ENCODE peak calls at places on chromosomes 7 and 10, in four cellular contexts. I is fibroblast of mammary gland, K is sigmoid colon, C is coronary artery. A is an unnamed sample.

GRCh38 chr7:159211540-159212182 is 67.0 kb upstream of the VIPR2 start:
- DNase-seq in C (no peak), K (no peak), I (no peak), A (no peak)

GRCh38 chr7:2645274-2645868 is 13.6 kb downstream of the TTYH3 start:
- DNase-seq in K (no peak), I (no peak), C (no peak), A (no peak)

GRCh38 chr10:51895209-51895608 is 195.8 kb upstream of the CSTF2T start:
- DNase-seq in K (peak; percentile 69), C (peak; percentile 90), I (peak; percentile 94), A (no peak)

GRCh38 chr7:116588641-116589594 is 64.1 kb downstream of the CAV1 start:
- DNase-seq in I (peak; percentile 77), K (no peak), C (no peak), A (no peak)

GRCh38 chr7:42618649-42619315 is 293.1 kb downstream of the C7orf25 start:
- DNase-seq in K (no peak), I (no peak), C (no peak), A (no peak)

GRCh38 chr10:98357208-98357836 is 57.7 kb downstream of the PYROXD2 start:
- DNase-seq in K (no peak), C (no peak), I (peak; percentile 90), A (no peak)

GRCh38 chr10:1732501-1733123 is 4.7 kb downstream of the ADARB2 start:
- DNase-seq in C (no peak), K (no peak), I (no peak), A (no peak)

GRCh38 chr10:114767589-114768393 is 53.8 kb upstream of the FHIP2A start:
- DNase-seq in I (no peak), C (no peak), K (no peak), A (no peak)

GRCh38 chr7:88141025-88141424 is 78.8 kb downstream of the SRI start:
- DNase-seq in K (no peak), I (no peak), C (no peak), A (no peak)

GRCh38 chr10:32687546-32687945 is 241.6 kb downstream of the CCDC7 start:
- DNase-seq in C (no peak), I (no peak), K (no peak), A (no peak)

GRCh38 chr7:96526492-96526891 is 183.2 kb downstream of the SEM1 start:
- DNase-seq in C (no peak), K (no peak), I (no peak), A (no peak)

GRCh38 chr7:4026941-4027340 is 655.2 kb upstream of the FOXK1 start:
- DNase-seq in C (peak; percentile 57), I (no peak), K (no peak), A (no peak)

GRCh38 chr7:136687693-136688322 is 180.6 kb upstream of the CHRM2 start:
- DNase-seq in C (no peak), I (peak; percentile 9), K (no peak), A (no peak)

GRCh38 chr7:108650487-108650886 is 80.8 kb downstream of the DNAJB9 start:
- DNase-seq in C (no peak), I (peak; percentile 39), K (no peak), A (no peak)

GRCh38 chr10:27558612-27559020 is 54.5 kb downstream of the RAB18 start:
- DNase-seq in I (peak; percentile 76), C (no peak), K (no peak), A (no peak)

GRCh38 chr7:31258391-31258790 is 82.1 kb downstream of the NEUROD6 start:
- DNase-seq in K (no peak), C (no peak), I (no peak), A (no peak)
- TF ChIP-seq CTCF in K (no peak), C (no peak), I (no peak), A (no peak)

GRCh38 chr10:77692782-77693181 is 55.2 kb upstream of the KCNMA1 start:
- DNase-seq in C (no peak), K (no peak), I (peak; percentile 27), A (no peak)
- TF ChIP-seq CTCF in C (no peak), K (no peak), I (peak; percentile 13), A (peak; percentile 36)

DNA sequence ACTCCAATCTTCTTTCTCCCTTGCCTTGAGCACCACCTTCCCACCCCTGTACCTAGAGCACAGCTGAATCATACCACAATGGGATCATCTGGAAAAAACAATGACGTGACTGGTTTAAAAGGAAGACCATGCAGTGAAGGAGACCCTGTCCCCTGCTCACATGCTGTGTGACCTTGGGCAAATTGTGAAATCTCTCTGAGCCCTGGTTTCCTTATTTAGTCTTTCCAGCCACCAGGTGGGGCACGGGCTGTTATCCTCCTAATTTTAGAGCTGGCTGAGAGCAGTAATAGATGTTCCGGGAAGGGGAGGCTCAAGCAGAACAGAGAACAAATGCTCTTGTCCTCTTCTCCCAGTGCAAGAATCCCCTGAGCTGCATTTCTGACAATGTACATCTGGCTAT is 198.3 kb downstream of the RPS24 start:
- DNase-seq in I (peak; percentile 43), K (no peak), C (no peak), A (no peak)
- TF ChIP-seq CTCF in I (peak; percentile 45), K (peak; percentile 44), C (no peak), A (peak; percentile 72)

GRCh38 chr7:132049462-132050304 is 493.3 kb upstream of the PODXL start:
- DNase-seq in I (peak; percentile 31), C (peak; percentile 11), K (no peak), A (no peak)
- TF ChIP-seq CTCF in I (peak; percentile 75), C (no peak), K (no peak), A (peak; percentile 75)

DNA sequence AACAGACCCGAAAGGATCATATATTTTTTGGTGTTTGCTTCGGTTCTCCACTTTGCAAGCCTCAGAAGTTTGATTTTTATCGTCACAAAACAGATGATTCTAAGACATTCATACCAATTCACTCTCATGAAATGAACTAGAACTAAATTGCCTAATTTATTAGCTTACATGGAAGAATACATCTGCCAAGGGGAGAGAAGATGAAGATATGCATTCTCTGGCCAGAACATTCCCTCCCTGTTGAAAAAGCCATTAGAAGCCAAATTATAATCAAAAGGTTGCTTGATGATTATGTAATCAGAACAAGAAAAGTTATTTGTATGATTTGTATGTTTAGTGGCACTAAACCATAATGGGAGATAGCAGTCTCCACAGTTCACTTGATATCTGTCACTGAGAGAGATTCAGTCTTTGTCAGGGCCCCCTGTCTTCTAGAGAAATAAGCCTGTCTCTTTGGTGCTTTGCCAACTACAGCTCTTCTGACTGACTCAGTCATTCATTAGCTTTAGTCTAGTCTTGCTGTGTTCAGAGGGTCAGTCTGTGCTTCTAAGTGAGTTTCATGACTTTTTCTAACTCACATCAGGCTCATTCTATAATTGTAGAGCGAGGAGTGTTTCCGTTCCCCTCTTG is 95.3 kb upstream of the GNAI1 start:
- DNase-seq in I (no peak), K (no peak), C (no peak), A (no peak)
- TF ChIP-seq CTCF in I (no peak), K (no peak), C (no peak), A (no peak)

GRCh38 chr10:128267581-128267980 is 141.4 kb upstream of the MKI67 start:
- DNase-seq in C (no peak), K (no peak), I (no peak), A (no peak)

GRCh38 chr10:128263891-128264688 is 137.9 kb upstream of the MKI67 start:
- DNase-seq in I (peak; percentile 51), K (peak; percentile 76), C (no peak), A (no peak)

GRCh38 chr10:128265596-128265995 is 139.4 kb upstream of the MKI67 start:
- DNase-seq in K (no peak), C (no peak), I (no peak), A (no peak)

DNA sequence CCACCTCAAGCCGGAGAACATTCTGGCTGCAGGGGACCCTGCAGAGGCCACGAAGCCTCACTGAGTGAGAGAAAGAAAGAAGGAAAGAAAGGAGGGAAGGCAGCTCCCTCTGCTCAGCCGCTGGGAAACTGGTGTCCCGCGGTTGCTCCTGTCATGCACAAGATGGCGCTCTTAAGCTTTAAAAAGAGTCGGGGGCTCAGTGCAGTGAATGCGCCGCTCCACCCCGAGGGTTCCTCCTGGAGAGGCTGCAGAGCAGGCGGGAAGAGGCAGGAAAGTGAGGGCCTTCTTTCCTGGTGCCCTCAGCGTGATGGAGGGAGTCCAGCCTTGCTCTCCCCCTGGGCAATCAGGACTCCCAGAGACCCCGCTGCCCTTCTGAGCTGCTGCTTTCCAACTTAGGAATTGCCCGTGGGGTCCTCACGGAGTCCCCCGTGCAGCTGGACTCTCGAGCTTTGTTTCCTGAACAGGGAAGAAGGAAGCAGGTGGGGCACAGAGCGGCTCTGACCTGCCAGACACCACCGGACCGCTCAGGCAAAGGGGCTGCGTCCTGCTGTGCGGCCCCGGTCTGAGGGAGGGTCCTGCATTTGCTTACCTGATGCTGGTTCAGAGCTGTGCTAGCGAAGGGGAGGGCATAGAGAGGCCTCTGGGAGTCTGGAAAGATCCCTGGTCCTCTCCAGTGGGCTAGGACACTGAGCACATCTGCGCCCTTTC is 141.9 kb upstream of the MKI67 start:
- DNase-seq in K (no peak), C (no peak), I (peak; percentile 5), A (no peak)
- TF ChIP-seq CTCF in K (no peak), C (no peak), I (peak; percentile 34), A (peak; percentile 81)

GRCh38 chr10:22010973-22011408 is 7.5 kb upstream of the DNAJC1 start:
- DNase-seq in I (peak; percentile 36), K (no peak), C (no peak), A (no peak)
- TF ChIP-seq CTCF in I (peak; percentile 28), K (peak; percentile 6), C (peak; percentile 59), A (peak; percentile 89)

GRCh38 chr7:38451840-38452239 is 178.4 kb upstream of the TARP start:
- DNase-seq in C (no peak), I (peak; percentile 82), K (no peak), A (no peak)
- TF ChIP-seq CTCF in C (no peak), I (peak; percentile 62), K (no peak), A (peak; percentile 73)

DNA sequence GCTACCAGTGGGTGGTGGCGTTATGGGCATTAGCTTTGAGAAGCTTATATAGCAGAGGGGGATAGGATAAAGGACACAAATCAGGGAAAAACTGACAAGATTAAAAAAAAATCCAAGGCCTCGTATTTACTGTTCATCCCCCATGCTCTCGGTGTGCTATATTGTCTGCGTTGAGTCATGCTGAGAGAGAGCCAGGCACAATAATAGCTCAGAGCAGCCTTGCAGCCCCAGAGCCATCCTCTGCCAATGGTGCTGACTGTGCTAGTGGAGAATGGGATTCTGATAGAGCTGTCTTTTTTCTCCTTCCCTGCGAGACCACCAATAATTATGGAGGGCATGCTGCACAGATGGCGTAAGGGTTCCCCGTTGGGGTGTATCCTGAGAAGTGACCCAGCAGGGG is 51.6 kb upstream of the FZD1 start:
- DNase-seq in I (peak; percentile 44), C (no peak), K (no peak), A (no peak)
- TF ChIP-seq CTCF in I (no peak), C (no peak), K (no peak), A (no peak)

A was measured in chondrocyte.